ENCODE peak calls at places on chromosomes 7 and 10, in eight cellular contexts. G is cardiac muscle cell, X is psoas muscle, L is fibroblast of lung, T is heart left ventricle, K is cardiac fibroblast, U is A549, W is OCI-LY7. Z is an unnamed sample.

GRCh38 chr10:9096288-9096687 is 1041.8 kb downstream of the GATA3 start:
- DNase-seq in G (no peak), X (no peak), L (no peak), T (no peak), K (no peak), U (no peak), W (no peak), Z (no peak)

GRCh38 chr7:35035511-35035921 is 1.8 kb downstream of the DPY19L1 start:
- DNase-seq in G (peak; percentile 35), X (no peak), L (peak; percentile 54), T (no peak), K (peak; percentile 55), U (peak; percentile 29), W (peak; percentile 54), Z (peak; percentile 77)

GRCh38 chr10:45625879-45626278 is 46.7 kb downstream of the ZFAND4 start:
- DNase-seq in G (peak; percentile 26), X (no peak), L (no peak), T (no peak), K (peak; percentile 0), U (no peak), W (no peak), Z (peak; percentile 22)

GRCh38 chr7:47069385-47070076 is 512.4 kb downstream of the TNS3 start:
- DNase-seq in G (no peak), X (no peak), L (no peak), T (no peak), K (no peak), U (no peak), W (no peak), Z (no peak)

GRCh38 chr7:29564455-29565185 is 985 bp downstream of the PRR15 start:
- DNase-seq in G (peak; percentile 78), X (peak; percentile 53), L (peak; percentile 62), T (peak; percentile 54), K (peak; percentile 81), U (peak; percentile 68), W (no peak), Z (peak; percentile 46)

GRCh38 chr10:31315453-31315852 is 3.6 kb upstream of the ZEB1 start:
- DNase-seq in G (peak; percentile 49), X (peak; percentile 27), L (peak; percentile 85), T (peak; percentile 31), K (peak; percentile 49), U (no peak), W (no peak), Z (peak; percentile 9)

GRCh38 chr7:77685219-77685618 is 11.0 kb upstream of the RSBN1L start:
- DNase-seq in G (peak; percentile 51), X (no peak), L (no peak), T (no peak), K (peak; percentile 28), U (no peak), W (no peak), Z (no peak)

GRCh38 chr10:16049050-16049449 is 188.7 kb upstream of the MINDY3 start:
- DNase-seq in G (no peak), X (no peak), L (no peak), T (no peak), K (no peak), U (no peak), W (no peak), Z (no peak)

GRCh38 chr10:26177341-26177740 is 39.2 kb upstream of the GAD2 start:
- DNase-seq in G (no peak), X (no peak), L (no peak), T (no peak), K (no peak), U (no peak), W (no peak), Z (no peak)

DNA sequence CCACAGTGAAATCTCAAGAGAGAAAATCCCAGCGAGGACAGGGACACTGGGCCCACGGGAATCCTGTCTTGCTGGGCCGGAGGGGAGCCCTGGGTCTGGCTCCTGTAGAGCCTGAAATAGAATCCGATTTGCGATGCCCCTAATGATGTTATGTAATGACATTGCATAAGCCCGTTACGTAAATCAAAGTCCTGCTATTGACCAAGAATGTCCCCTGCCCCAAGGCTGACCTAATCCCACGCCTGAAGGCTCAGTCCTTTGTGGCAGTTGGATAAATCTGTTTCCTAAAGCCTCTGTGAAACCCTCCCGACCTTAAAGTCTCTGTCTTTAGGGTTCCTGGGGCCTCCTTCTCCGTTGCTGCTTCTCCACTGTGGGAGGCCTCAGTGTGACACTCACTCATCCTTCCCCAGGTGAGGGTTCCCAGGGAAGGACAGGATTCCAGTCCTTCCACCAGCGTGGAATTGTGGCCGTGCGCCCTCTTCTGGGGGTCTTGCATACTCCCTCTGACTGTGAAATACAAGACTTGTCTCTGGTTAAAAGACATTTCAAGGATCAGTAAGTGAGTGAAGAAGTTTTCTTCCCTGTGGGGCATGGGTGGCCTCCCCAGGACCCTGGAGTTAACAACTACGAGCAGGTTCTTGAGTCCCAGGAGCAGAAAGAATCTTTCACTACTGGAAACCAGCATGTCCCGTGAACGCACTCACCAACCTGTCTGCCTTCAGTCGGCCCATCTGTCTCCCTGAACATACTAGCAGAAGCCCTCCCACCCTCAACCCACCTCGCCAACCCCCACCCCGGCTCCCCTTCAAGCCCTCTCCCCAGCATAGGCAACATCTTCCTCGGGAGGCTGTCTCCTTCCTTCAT is 19.8 kb downstream of the ZNF467 start:
- DNase-seq in G (peak; percentile 51), X (no peak), L (no peak), T (no peak), K (peak; percentile 55), U (peak; percentile 73), W (no peak), Z (peak; percentile 59)
- TF ChIP-seq CTCF in G (peak; percentile 82), X (peak; percentile 51), L (peak; percentile 52), T (peak; percentile 46), K (peak; percentile 73), U (peak; percentile 68), W (peak; percentile 69), Z (peak; percentile 82)

GRCh38 chr7:113085781-113086390 is 741 bp downstream of the GPR85 start:
- DNase-seq in G (peak; percentile 5), X (no peak), L (peak; percentile 48), T (no peak), K (no peak), U (no peak), W (no peak), Z (peak; percentile 45)

GRCh38 chr7:113086431-113086888 is at the start of gene GPR85:
- DNase-seq in G (peak; percentile 71), X (peak; percentile 50), L (peak; percentile 74), T (peak; percentile 63), K (peak; percentile 70), U (peak; percentile 21), W (no peak), Z (peak; percentile 82)

GRCh38 chr7:113087278-113087998 is 811 bp upstream of the GPR85 start:
- DNase-seq in G (peak; percentile 78), X (no peak), L (peak; percentile 93), T (no peak), K (peak; percentile 60), U (no peak), W (no peak), Z (peak; percentile 96)

GRCh38 chr7:113084499-113085172 is 2.0 kb downstream of the GPR85 start:
- DNase-seq in G (no peak), X (no peak), L (no peak), T (no peak), K (no peak), U (no peak), W (no peak), Z (no peak)

DNA sequence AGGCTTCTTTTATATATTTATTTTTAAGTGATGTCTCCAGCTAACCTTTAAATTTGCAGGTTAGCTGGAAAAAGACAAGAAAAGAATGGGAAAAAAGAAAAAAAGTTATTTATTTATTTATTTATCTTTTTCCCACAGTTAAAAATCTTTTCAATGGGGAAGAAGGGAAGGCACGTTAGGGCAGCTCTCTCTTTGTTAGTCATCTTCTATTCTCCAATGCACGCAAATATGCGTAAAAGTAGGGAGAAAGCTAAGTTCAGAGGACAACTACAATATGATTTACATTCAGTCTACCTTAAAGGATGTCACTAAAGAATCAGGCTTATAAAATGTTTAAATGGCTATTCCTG is 276 bp upstream of the GPR85 start:
- DNase-seq in G (no peak), X (no peak), L (no peak), T (no peak), K (no peak), U (no peak), W (no peak), Z (no peak)
- H3K4me3 ChIP-seq in G (peak overlapping the region; percentile 24), X (peak overlapping the region; percentile 64), L (peak overlapping the region; percentile 77), T (peak overlapping the region; percentile 55), K (peak overlapping the region; percentile 42), U (peak overlapping the region; percentile 37), W (no peak overlapping the region), Z (peak overlapping the region; percentile 68)

GRCh38 chr7:70720191-70720873 is 411.6 kb upstream of the GALNT17 start:
- DNase-seq in G (no peak), X (no peak), L (no peak), T (no peak), K (no peak), U (no peak), W (no peak), Z (no peak)
- TF ChIP-seq CTCF in G (no peak), X (no peak), L (no peak), T (no peak), K (no peak), U (no peak), W (peak; percentile 33), Z (peak; percentile 8)

DNA sequence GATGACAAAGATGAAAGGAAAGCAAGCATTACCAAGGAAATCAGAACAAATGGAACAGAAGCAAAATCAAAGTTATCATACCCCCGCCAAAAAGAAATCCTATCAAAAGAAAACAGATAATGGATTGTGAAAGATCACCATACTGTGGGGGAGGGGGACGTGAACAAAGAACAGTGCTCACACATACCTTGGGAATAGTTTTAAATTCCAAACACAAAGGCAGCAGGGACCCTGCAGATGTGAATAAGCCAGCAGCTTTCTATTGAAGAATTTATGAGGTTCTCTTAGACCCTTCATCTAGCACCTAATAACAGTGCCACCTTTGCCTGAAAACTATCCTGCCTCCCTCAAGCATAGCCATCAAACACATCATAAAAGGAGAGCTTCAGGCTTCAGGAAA is 94.0 kb downstream of the AKR1D1 start:
- DNase-seq in G (no peak), X (no peak), L (no peak), T (no peak), K (no peak), U (no peak), W (no peak), Z (no peak)
- H3K4me3 ChIP-seq in G (no peak overlapping the region), X (no peak overlapping the region), L (no peak overlapping the region), T (no peak overlapping the region), K (no peak overlapping the region), U (no peak overlapping the region), W (no peak overlapping the region), Z (no peak overlapping the region)

DNA sequence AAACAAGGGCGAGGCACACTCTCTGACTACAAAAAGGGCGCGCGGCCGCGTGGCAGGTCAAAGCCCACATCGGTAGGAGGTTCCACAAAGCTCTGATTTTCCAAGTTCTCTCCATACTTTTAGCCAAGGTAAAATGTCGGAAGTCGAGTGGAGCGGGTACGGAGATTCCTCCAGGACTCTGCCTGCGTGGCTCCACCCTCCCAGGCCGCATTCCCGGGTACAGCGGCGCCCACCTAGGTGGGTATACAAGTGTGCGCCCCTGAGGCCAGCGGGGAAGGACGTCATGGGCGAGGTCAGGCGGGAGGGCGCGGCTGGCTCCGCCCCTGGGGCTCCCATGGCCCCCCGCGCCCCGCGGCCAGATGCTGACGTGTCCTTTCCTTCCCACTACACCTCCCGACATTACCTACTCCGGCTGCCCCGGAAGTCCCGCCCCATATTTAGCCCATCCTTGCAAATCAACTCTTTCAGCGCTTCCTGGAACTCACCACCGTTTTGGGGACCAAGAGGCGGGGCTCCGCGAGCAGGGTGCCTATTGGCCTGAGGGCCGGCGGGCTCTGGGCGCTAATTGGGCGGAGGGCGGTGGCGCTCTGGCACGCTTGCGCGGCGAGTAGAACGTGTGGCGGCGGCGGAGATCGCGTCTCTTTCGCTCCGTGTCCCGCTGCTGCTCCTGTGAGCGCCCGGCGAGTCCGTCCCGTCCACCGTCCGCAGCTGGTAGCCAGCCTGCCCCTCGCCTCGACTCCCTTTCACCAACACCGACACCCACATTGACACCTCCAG is at the start of gene SND1:
- DNase-seq in G (peak; percentile 100), X (peak; percentile 99), L (peak; percentile 99), T (peak; percentile 100), K (peak; percentile 99), U (peak; percentile 99), W (peak; percentile 99), Z (peak; percentile 99)
- TF ChIP-seq CTCF in G (no peak), X (no peak), L (no peak), T (no peak), K (no peak), U (no peak), W (no peak), Z (no peak)

GRCh38 chr10:34933676-34934075 is 118.6 kb upstream of the PARD3 start:
- DNase-seq in G (peak; percentile 68), X (peak; percentile 28), L (no peak), T (peak; percentile 69), K (peak; percentile 63), U (no peak), W (no peak), Z (peak; percentile 91)
- H3K4me3 ChIP-seq in G (no peak overlapping the region), X (no peak overlapping the region), L (no peak overlapping the region), T (no peak overlapping the region), K (no peak overlapping the region), U (no peak overlapping the region), W (no peak overlapping the region), Z (peak overlapping the region; percentile 5)